ENCODE peak calls at places on chromosomes 12 and 14, in six cellular contexts. One of them, this sample, is unnamed.

GRCh38 chr12:85803231-85803630 is 33.0 kb downstream of the RASSF9 start:
- DNase-seq in HFF-Myc: no peak
- DNase-seq in lower leg skin: no peak
- DNase-seq in endodermal cell: no peak
- DNase-seq in WTC11: no peak
- DNase-seq in astrocyte: no peak
- DNase-seq in this sample: no peak

GRCh38 chr12:89999699-90000505 is 291.3 kb upstream of the ATP2B1 start:
- DNase-seq in HFF-Myc: no peak
- DNase-seq in lower leg skin: no peak
- DNase-seq in endodermal cell: no peak
- DNase-seq in WTC11: no peak
- DNase-seq in astrocyte: peak
- DNase-seq in this sample: peak

GRCh38 chr12:27331299-27331926 is 1.2 kb upstream of the BMAL2 start:
- DNase-seq in HFF-Myc: peak
- DNase-seq in lower leg skin: no peak
- DNase-seq in endodermal cell: no peak
- DNase-seq in WTC11: no peak
- DNase-seq in astrocyte: peak
- DNase-seq in this sample: peak

GRCh38 chr12:26187429-26187828 is 7.9 kb upstream of the SSPN start:
- DNase-seq in HFF-Myc: no peak
- DNase-seq in lower leg skin: no peak
- DNase-seq in endodermal cell: no peak
- DNase-seq in WTC11: no peak
- DNase-seq in astrocyte: no peak
- DNase-seq in this sample: no peak

GRCh38 chr14:77377502-77377844 is 294 bp downstream of the SAMD15 start:
- DNase-seq in HFF-Myc: no peak
- DNase-seq in lower leg skin: no peak
- DNase-seq in endodermal cell: no peak
- DNase-seq in WTC11: no peak
- DNase-seq in astrocyte: no peak
- DNase-seq in this sample: no peak

GRCh38 chr12:16955083-16955657 is 349.2 kb upstream of the LMO3 start:
- DNase-seq in HFF-Myc: no peak
- DNase-seq in lower leg skin: no peak
- DNase-seq in endodermal cell: no peak
- DNase-seq in WTC11: no peak
- DNase-seq in astrocyte: peak
- DNase-seq in this sample: no peak

GRCh38 chr12:108214486-108214885 is 85.4 kb downstream of the WSCD2 start:
- DNase-seq in HFF-Myc: no peak
- DNase-seq in lower leg skin: no peak
- DNase-seq in endodermal cell: peak
- DNase-seq in WTC11: peak
- DNase-seq in astrocyte: peak
- DNase-seq in this sample: no peak

GRCh38 chr14:105117710-105118385 is 50.7 kb downstream of the JAG2 start:
- DNase-seq in HFF-Myc: no peak
- DNase-seq in lower leg skin: peak
- DNase-seq in endodermal cell: no peak
- DNase-seq in WTC11: no peak
- DNase-seq in astrocyte: no peak
- DNase-seq in this sample: no peak

GRCh38 chr14:68792022-68792829 is 641 bp downstream of the ZFP36L1 start:
- DNase-seq in HFF-Myc: no peak
- DNase-seq in lower leg skin: peak
- DNase-seq in endodermal cell: peak
- DNase-seq in WTC11: no peak
- DNase-seq in astrocyte: no peak
- DNase-seq in this sample: no peak

GRCh38 chr14:93299831-93300230 is 33.0 kb downstream of the BTBD7 start:
- DNase-seq in HFF-Myc: no peak
- DNase-seq in lower leg skin: no peak
- DNase-seq in endodermal cell: no peak
- DNase-seq in WTC11: no peak
- DNase-seq in astrocyte: no peak
- DNase-seq in this sample: no peak

GRCh38 chr12:113246478-113247122 is 25.3 kb downstream of the TPCN1 start:
- DNase-seq in HFF-Myc: no peak
- DNase-seq in lower leg skin: no peak
- DNase-seq in endodermal cell: peak
- DNase-seq in WTC11: peak
- DNase-seq in astrocyte: no peak
- DNase-seq in this sample: no peak

GRCh38 chr12:121575952-121576615 is 4.7 kb downstream of the KDM2B start:
- DNase-seq in HFF-Myc: no peak
- DNase-seq in lower leg skin: no peak
- DNase-seq in endodermal cell: no peak
- DNase-seq in WTC11: no peak
- DNase-seq in astrocyte: no peak
- DNase-seq in this sample: no peak

GRCh38 chr12:77645966-77646598 is 184.6 kb upstream of the NAV3 start:
- DNase-seq in HFF-Myc: no peak
- DNase-seq in lower leg skin: no peak
- DNase-seq in endodermal cell: peak
- DNase-seq in WTC11: peak
- DNase-seq in astrocyte: no peak
- DNase-seq in this sample: no peak

GRCh38 chr14:57209561-57209960 is 59.1 kb downstream of the EXOC5 start:
- DNase-seq in HFF-Myc: peak
- DNase-seq in lower leg skin: no peak
- DNase-seq in endodermal cell: no peak
- DNase-seq in WTC11: no peak
- DNase-seq in astrocyte: peak
- DNase-seq in this sample: peak
- TF ChIP-seq CTCF in HFF-Myc: no peak
- TF ChIP-seq CTCF in lower leg skin: no peak
- TF ChIP-seq CTCF in endodermal cell: no peak
- TF ChIP-seq CTCF in WTC11: no peak
- TF ChIP-seq CTCF in astrocyte: no peak
- TF ChIP-seq CTCF in this sample: no peak

GRCh38 chr12:111171334-111171733 is 197.6 kb downstream of the PHETA1 start:
- DNase-seq in HFF-Myc: no peak
- DNase-seq in lower leg skin: no peak
- DNase-seq in endodermal cell: no peak
- DNase-seq in WTC11: no peak
- DNase-seq in astrocyte: no peak
- DNase-seq in this sample: no peak

GRCh38 chr12:111171832-111172231 is 197.1 kb downstream of the PHETA1 start:
- DNase-seq in HFF-Myc: no peak
- DNase-seq in lower leg skin: no peak
- DNase-seq in endodermal cell: no peak
- DNase-seq in WTC11: no peak
- DNase-seq in astrocyte: no peak
- DNase-seq in this sample: no peak

GRCh38 chr12:111175404-111175803 is 193.5 kb downstream of the PHETA1 start:
- DNase-seq in HFF-Myc: no peak
- DNase-seq in lower leg skin: no peak
- DNase-seq in endodermal cell: no peak
- DNase-seq in WTC11: no peak
- DNase-seq in astrocyte: no peak
- DNase-seq in this sample: no peak

GRCh38 chr12:111173391-111174282 is 195.3 kb downstream of the PHETA1 start:
- DNase-seq in HFF-Myc: no peak
- DNase-seq in lower leg skin: no peak
- DNase-seq in endodermal cell: no peak
- DNase-seq in WTC11: no peak
- DNase-seq in astrocyte: no peak
- DNase-seq in this sample: no peak

GRCh38 chr12:111174283-111175108 is 194.4 kb downstream of the PHETA1 start:
- DNase-seq in HFF-Myc: no peak
- DNase-seq in lower leg skin: no peak
- DNase-seq in endodermal cell: peak
- DNase-seq in WTC11: peak
- DNase-seq in astrocyte: no peak
- DNase-seq in this sample: no peak
- TF ChIP-seq CTCF in HFF-Myc: no peak
- TF ChIP-seq CTCF in lower leg skin: no peak
- TF ChIP-seq CTCF in endodermal cell: peak
- TF ChIP-seq CTCF in WTC11: no peak
- TF ChIP-seq CTCF in astrocyte: no peak
- TF ChIP-seq CTCF in this sample: no peak

DNA sequence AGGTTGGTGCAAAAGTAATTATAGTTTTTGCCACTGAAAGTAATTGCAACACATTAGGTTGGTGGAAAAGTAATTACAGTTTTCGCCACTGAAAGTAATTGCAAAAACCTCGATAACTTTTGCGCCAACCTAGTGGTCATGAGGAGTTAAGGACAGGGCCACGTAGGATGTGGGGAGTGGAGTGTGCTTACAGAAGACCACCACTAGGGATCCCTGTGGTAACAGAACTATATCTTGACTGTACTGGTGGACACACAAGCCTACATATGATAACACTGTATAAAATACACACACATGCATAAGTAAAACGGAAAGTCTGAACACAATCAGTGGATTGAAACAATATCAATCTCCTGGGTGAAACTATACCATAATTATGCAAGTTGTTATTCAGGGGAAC is 187.4 kb upstream of the ABCD2 start:
- DNase-seq in HFF-Myc: no peak
- DNase-seq in lower leg skin: no peak
- DNase-seq in endodermal cell: peak
- DNase-seq in WTC11: peak
- DNase-seq in astrocyte: no peak
- DNase-seq in this sample: no peak
- TF ChIP-seq CTCF in HFF-Myc: peak
- TF ChIP-seq CTCF in lower leg skin: no peak
- TF ChIP-seq CTCF in endodermal cell: peak
- TF ChIP-seq CTCF in WTC11: peak
- TF ChIP-seq CTCF in astrocyte: peak
- TF ChIP-seq CTCF in this sample: peak

GRCh38 chr12:76562158-76562557 is 2.6 kb upstream of the OSBPL8 start:
- DNase-seq in HFF-Myc: no peak
- DNase-seq in lower leg skin: no peak
- DNase-seq in endodermal cell: no peak
- DNase-seq in WTC11: no peak
- DNase-seq in astrocyte: no peak
- DNase-seq in this sample: no peak

GRCh38 chr12:76560083-76560491 is 516 bp upstream of the OSBPL8 start:
- DNase-seq in HFF-Myc: no peak
- DNase-seq in lower leg skin: no peak
- DNase-seq in endodermal cell: no peak
- DNase-seq in WTC11: no peak
- DNase-seq in astrocyte: no peak
- DNase-seq in this sample: peak

GRCh38 chr12:76556373-76556772 is 3.2 kb downstream of the OSBPL8 start:
- DNase-seq in HFF-Myc: no peak
- DNase-seq in lower leg skin: no peak
- DNase-seq in endodermal cell: no peak
- DNase-seq in WTC11: no peak
- DNase-seq in astrocyte: no peak
- DNase-seq in this sample: no peak

GRCh38 chr12:76558684-76559276 is 791 bp downstream of the OSBPL8 start:
- DNase-seq in HFF-Myc: no peak
- DNase-seq in lower leg skin: peak
- DNase-seq in endodermal cell: peak
- DNase-seq in WTC11: peak
- DNase-seq in astrocyte: peak
- DNase-seq in this sample: no peak

DNA sequence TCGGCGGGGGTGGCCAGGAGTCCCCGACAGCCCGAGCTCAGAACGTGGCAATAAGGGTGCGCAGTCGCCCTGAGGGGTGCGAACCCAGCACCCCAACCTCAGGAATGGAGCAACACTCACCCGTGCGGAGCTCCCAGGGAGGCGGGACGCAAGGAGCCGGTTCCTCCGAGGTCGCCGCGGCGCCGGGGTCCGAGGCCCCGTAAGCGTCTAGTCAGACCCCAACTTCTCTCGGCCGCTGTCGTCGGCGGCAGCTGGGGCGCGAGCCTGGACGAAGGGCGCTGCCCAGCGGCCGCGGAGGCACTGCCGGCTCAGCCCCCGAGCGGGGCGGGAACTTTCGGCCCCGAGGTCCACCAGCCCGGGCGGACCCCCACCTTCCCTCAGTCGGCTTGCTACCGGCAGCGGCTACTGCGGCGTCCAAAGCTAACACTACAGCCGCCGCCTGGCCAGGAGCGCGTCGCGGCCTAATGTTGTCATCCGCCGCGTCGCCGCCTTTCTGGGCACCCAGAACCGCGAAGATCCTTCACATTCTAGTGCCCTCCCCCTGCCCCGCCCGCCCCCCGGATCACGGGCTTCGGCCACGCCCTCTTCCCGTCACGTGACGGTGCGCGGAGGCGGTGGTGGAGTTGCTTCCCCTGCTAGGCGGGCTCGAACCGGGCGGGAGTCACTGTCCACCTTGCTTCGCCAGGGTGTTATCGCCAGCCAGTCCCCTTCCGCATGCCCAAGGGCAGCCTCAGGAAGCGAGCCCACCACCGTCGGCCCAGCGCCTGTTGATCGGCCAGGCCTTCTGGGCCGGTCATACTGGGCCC is at the start of gene OSBPL8:
- DNase-seq in HFF-Myc: peak
- DNase-seq in lower leg skin: peak
- DNase-seq in endodermal cell: peak
- DNase-seq in WTC11: peak
- DNase-seq in astrocyte: peak
- DNase-seq in this sample: peak
- TF ChIP-seq CTCF in HFF-Myc: no peak
- TF ChIP-seq CTCF in lower leg skin: no peak
- TF ChIP-seq CTCF in endodermal cell: peak
- TF ChIP-seq CTCF in WTC11: no peak
- TF ChIP-seq CTCF in astrocyte: no peak
- TF ChIP-seq CTCF in this sample: peak

GRCh38 chr14:42911642-42912041 is 1305.0 kb downstream of the LRFN5 start:
- DNase-seq in HFF-Myc: no peak
- DNase-seq in lower leg skin: no peak
- DNase-seq in endodermal cell: no peak
- DNase-seq in WTC11: no peak
- DNase-seq in astrocyte: no peak
- DNase-seq in this sample: no peak
- TF ChIP-seq CTCF in HFF-Myc: no peak
- TF ChIP-seq CTCF in lower leg skin: no peak
- TF ChIP-seq CTCF in endodermal cell: peak
- TF ChIP-seq CTCF in WTC11: no peak
- TF ChIP-seq CTCF in astrocyte: no peak
- TF ChIP-seq CTCF in this sample: peak